ENCODE peak calls at places on chromosomes 16 and 17, in nine cellular contexts. One of them, this sample, is unnamed.

GRCh38 chr17:34474706-34475105 is 104.7 kb upstream of the TMEM132E start:
- DNase-seq in CD4-positive, alpha-beta T cell: no peak
- DNase-seq in breast epithelium: no peak
- DNase-seq in heart left ventricle: no peak
- DNase-seq in prostate gland: no peak
- DNase-seq in substantia nigra: no peak
- DNase-seq in HL-60: no peak
- DNase-seq in endodermal cell: peak
- DNase-seq in PC-9: no peak
- DNase-seq in this sample: no peak

GRCh38 chr16:52896478-52897164 is 156.1 kb downstream of the CHD9NB start:
- DNase-seq in CD4-positive, alpha-beta T cell: no peak
- DNase-seq in breast epithelium: no peak
- DNase-seq in heart left ventricle: no peak
- DNase-seq in prostate gland: no peak
- DNase-seq in substantia nigra: no peak
- DNase-seq in HL-60: no peak
- DNase-seq in endodermal cell: no peak
- DNase-seq in PC-9: no peak
- DNase-seq in this sample: no peak

GRCh38 chr17:75822119-75822799 is 21.9 kb downstream of the UNC13D start:
- DNase-seq in CD4-positive, alpha-beta T cell: peak
- DNase-seq in breast epithelium: no peak
- DNase-seq in heart left ventricle: no peak
- DNase-seq in prostate gland: peak
- DNase-seq in substantia nigra: no peak
- DNase-seq in HL-60: no peak
- DNase-seq in endodermal cell: no peak
- DNase-seq in PC-9: no peak
- DNase-seq in this sample: peak

GRCh38 chr16:24580665-24581064 is 41.3 kb downstream of the RBBP6 start:
- DNase-seq in CD4-positive, alpha-beta T cell: no peak
- DNase-seq in breast epithelium: no peak
- DNase-seq in heart left ventricle: no peak
- DNase-seq in prostate gland: no peak
- DNase-seq in substantia nigra: no peak
- DNase-seq in HL-60: no peak
- DNase-seq in endodermal cell: no peak
- DNase-seq in PC-9: no peak
- DNase-seq in this sample: no peak

GRCh38 chr17:42387663-42388380 is 420 bp downstream of the STAT3 start:
- DNase-seq in CD4-positive, alpha-beta T cell: peak
- DNase-seq in breast epithelium: peak
- DNase-seq in heart left ventricle: peak
- DNase-seq in prostate gland: peak
- DNase-seq in substantia nigra: peak
- DNase-seq in HL-60: peak
- DNase-seq in endodermal cell: peak
- DNase-seq in PC-9: peak
- DNase-seq in this sample: peak

GRCh38 chr16:47056704-47057630 is 83.5 kb upstream of the DNAJA2 start:
- DNase-seq in CD4-positive, alpha-beta T cell: no peak
- DNase-seq in breast epithelium: no peak
- DNase-seq in heart left ventricle: no peak
- DNase-seq in prostate gland: no peak
- DNase-seq in substantia nigra: no peak
- DNase-seq in HL-60: no peak
- DNase-seq in endodermal cell: peak
- DNase-seq in PC-9: no peak
- DNase-seq in this sample: no peak

GRCh38 chr17:20944014-20944905 is 98.6 kb downstream of the USP22 start:
- DNase-seq in CD4-positive, alpha-beta T cell: no peak
- DNase-seq in breast epithelium: peak
- DNase-seq in heart left ventricle: no peak
- DNase-seq in prostate gland: peak
- DNase-seq in substantia nigra: no peak
- DNase-seq in HL-60: no peak
- DNase-seq in endodermal cell: peak
- DNase-seq in PC-9: peak
- DNase-seq in this sample: peak

GRCh38 chr16:85588562-85589503 is 24.3 kb upstream of the GSE1 start:
- DNase-seq in CD4-positive, alpha-beta T cell: no peak
- DNase-seq in breast epithelium: no peak
- DNase-seq in heart left ventricle: no peak
- DNase-seq in prostate gland: no peak
- DNase-seq in substantia nigra: no peak
- DNase-seq in HL-60: no peak
- DNase-seq in endodermal cell: no peak
- DNase-seq in PC-9: no peak
- DNase-seq in this sample: no peak

DNA sequence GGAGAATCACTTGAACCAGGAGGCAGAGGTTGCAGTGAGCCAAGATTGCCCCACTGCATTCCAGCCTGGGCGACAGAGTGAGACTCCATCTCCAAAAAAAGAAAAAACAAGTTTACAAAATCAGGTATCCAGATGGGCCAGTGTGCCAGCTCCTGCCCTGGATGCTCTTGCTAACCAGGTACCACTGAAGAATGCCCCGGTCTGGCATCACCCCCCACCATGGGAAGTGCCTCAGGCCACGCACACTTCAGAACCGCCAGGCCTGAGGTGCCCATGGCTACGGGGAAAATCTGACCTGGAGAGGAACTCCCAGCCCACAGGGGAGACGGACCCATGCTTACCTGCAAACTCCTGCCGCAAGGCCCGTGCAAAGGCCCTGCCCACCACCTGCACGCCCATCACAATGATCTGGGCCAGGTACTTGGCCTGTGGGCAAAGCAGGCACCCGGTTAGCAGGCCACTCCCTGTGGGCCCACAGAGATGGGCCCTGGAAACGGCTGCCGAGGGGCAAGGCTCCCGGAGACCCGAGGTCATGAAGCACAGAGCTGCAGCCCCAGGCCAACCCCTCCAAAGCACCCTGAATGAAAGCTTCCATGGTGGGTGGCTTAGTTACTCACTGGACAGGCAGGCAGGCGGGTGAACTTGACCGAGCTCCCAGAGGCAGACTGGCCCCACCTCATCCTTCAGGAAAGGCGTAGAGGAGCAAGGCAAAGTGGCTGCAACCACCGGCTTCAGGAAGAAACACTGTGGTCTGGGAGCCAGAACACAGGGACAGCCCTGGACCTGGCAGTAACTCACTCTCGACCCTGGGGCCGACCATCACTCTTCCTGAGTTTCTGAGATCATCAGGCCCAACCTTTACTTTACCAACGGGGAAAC is 8.0 kb downstream of the PAM16 start:
- DNase-seq in CD4-positive, alpha-beta T cell: no peak
- DNase-seq in breast epithelium: no peak
- DNase-seq in heart left ventricle: no peak
- DNase-seq in prostate gland: no peak
- DNase-seq in substantia nigra: no peak
- DNase-seq in HL-60: no peak
- DNase-seq in endodermal cell: no peak
- DNase-seq in PC-9: no peak
- DNase-seq in this sample: no peak
- H3K27ac ChIP-seq in CD4-positive, alpha-beta T cell: no peak
- H3K27ac ChIP-seq in breast epithelium: no peak
- H3K27ac ChIP-seq in heart left ventricle: no peak
- H3K27ac ChIP-seq in prostate gland: no peak
- H3K27ac ChIP-seq in substantia nigra: no peak
- H3K27ac ChIP-seq in HL-60: no peak
- H3K27ac ChIP-seq in endodermal cell: no peak
- H3K27ac ChIP-seq in PC-9: no peak
- H3K27ac ChIP-seq in this sample: no peak

GRCh38 chr16:48232459-48233040 is 11.6 kb upstream of the LONP2 start:
- DNase-seq in CD4-positive, alpha-beta T cell: no peak
- DNase-seq in breast epithelium: no peak
- DNase-seq in heart left ventricle: no peak
- DNase-seq in prostate gland: no peak
- DNase-seq in substantia nigra: no peak
- DNase-seq in HL-60: no peak
- DNase-seq in endodermal cell: no peak
- DNase-seq in PC-9: no peak
- DNase-seq in this sample: no peak

GRCh38 chr16:48235058-48235555 is 9.0 kb upstream of the LONP2 start:
- DNase-seq in CD4-positive, alpha-beta T cell: no peak
- DNase-seq in breast epithelium: no peak
- DNase-seq in heart left ventricle: no peak
- DNase-seq in prostate gland: no peak
- DNase-seq in substantia nigra: no peak
- DNase-seq in HL-60: no peak
- DNase-seq in endodermal cell: no peak
- DNase-seq in PC-9: peak
- DNase-seq in this sample: no peak

GRCh38 chr16:48235556-48236136 is 8.5 kb upstream of the LONP2 start:
- DNase-seq in CD4-positive, alpha-beta T cell: no peak
- DNase-seq in breast epithelium: no peak
- DNase-seq in heart left ventricle: no peak
- DNase-seq in prostate gland: no peak
- DNase-seq in substantia nigra: no peak
- DNase-seq in HL-60: no peak
- DNase-seq in endodermal cell: no peak
- DNase-seq in PC-9: no peak
- DNase-seq in this sample: no peak

GRCh38 chr16:48234630-48235029 is 9.5 kb upstream of the LONP2 start:
- DNase-seq in CD4-positive, alpha-beta T cell: no peak
- DNase-seq in breast epithelium: no peak
- DNase-seq in heart left ventricle: no peak
- DNase-seq in prostate gland: no peak
- DNase-seq in substantia nigra: no peak
- DNase-seq in HL-60: no peak
- DNase-seq in endodermal cell: no peak
- DNase-seq in PC-9: no peak
- DNase-seq in this sample: no peak

GRCh38 chr16:48231675-48232214 is 12.4 kb upstream of the LONP2 start:
- DNase-seq in CD4-positive, alpha-beta T cell: no peak
- DNase-seq in breast epithelium: no peak
- DNase-seq in heart left ventricle: no peak
- DNase-seq in prostate gland: peak
- DNase-seq in substantia nigra: peak
- DNase-seq in HL-60: no peak
- DNase-seq in endodermal cell: peak
- DNase-seq in PC-9: no peak
- DNase-seq in this sample: peak
- H3K27ac ChIP-seq in CD4-positive, alpha-beta T cell: no peak
- H3K27ac ChIP-seq in breast epithelium: no peak
- H3K27ac ChIP-seq in heart left ventricle: no peak
- H3K27ac ChIP-seq in prostate gland: peak
- H3K27ac ChIP-seq in substantia nigra: no peak
- H3K27ac ChIP-seq in HL-60: no peak
- H3K27ac ChIP-seq in endodermal cell: no peak
- H3K27ac ChIP-seq in PC-9: no peak
- H3K27ac ChIP-seq in this sample: no peak

DNA sequence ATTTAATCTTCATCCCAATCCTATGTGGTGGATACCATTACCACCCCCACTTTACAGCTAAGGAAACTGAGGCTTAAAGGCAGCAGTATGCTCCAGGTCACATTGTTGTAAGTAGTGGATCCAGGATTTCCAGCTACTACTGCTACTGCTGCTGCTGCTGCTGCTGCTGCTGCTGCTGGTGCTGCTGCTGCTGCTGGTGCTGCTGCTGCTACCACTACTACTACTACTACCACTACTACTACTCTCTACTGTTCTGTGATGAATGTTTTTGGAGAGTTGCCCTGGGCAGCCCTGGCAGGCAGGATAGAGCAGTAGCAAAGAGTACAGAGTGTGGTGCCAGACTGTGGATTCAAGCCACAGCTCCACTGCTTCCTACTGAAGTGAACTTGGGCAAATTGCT is 49.3 kb upstream of the SLC12A3 start:
- DNase-seq in CD4-positive, alpha-beta T cell: no peak
- DNase-seq in breast epithelium: no peak
- DNase-seq in heart left ventricle: no peak
- DNase-seq in prostate gland: peak
- DNase-seq in substantia nigra: no peak
- DNase-seq in HL-60: no peak
- DNase-seq in endodermal cell: no peak
- DNase-seq in PC-9: no peak
- DNase-seq in this sample: peak
- H3K27ac ChIP-seq in CD4-positive, alpha-beta T cell: no peak
- H3K27ac ChIP-seq in breast epithelium: no peak
- H3K27ac ChIP-seq in heart left ventricle: no peak
- H3K27ac ChIP-seq in prostate gland: no peak
- H3K27ac ChIP-seq in substantia nigra: no peak
- H3K27ac ChIP-seq in HL-60: no peak
- H3K27ac ChIP-seq in endodermal cell: no peak
- H3K27ac ChIP-seq in PC-9: no peak
- H3K27ac ChIP-seq in this sample: no peak

DNA sequence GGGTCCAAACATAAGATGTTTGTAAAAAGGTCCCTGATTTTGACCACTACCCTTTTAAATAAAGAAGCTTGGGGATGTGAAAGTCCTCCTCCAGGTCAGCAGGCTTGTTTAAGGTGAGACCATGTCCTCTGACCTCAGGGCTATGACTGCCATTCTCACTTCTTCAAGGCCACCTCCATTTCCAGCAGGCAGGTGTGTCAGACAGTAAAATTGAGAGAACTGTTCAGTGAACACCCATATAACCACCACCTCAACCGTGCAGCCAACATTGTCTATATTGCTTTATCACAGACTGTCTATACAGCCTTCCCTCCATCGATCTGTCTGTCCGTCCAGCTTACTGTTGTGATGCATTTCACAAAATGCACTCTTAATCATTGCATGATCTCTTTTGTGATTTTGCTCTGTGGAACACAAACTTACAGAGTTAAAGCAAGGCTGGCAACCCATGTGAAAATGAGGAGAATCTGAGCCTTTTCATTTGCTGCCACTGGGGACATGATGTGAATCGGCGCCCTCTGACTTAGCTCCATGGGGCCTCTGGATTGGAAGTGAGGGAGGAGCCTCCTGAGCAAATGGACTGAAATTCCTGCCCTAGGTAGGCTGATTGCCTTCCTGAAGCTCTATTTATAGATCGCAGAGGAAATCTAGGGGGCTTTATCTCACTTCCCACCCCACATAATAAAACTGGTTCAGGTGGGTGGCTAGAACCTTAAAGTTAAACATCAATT is 53.8 kb downstream of the ZNRF1 start:
- DNase-seq in CD4-positive, alpha-beta T cell: no peak
- DNase-seq in breast epithelium: no peak
- DNase-seq in heart left ventricle: no peak
- DNase-seq in prostate gland: no peak
- DNase-seq in substantia nigra: no peak
- DNase-seq in HL-60: no peak
- DNase-seq in endodermal cell: peak
- DNase-seq in PC-9: no peak
- DNase-seq in this sample: no peak
- H3K27ac ChIP-seq in CD4-positive, alpha-beta T cell: no peak
- H3K27ac ChIP-seq in breast epithelium: no peak
- H3K27ac ChIP-seq in heart left ventricle: no peak
- H3K27ac ChIP-seq in prostate gland: no peak
- H3K27ac ChIP-seq in substantia nigra: no peak
- H3K27ac ChIP-seq in HL-60: no peak
- H3K27ac ChIP-seq in endodermal cell: no peak
- H3K27ac ChIP-seq in PC-9: no peak
- H3K27ac ChIP-seq in this sample: no peak

This sample was measured in thyroid gland.